ENCODE peak calls at places on chromosomes 5 and 9, in eight cellular contexts. I is stimulated activated CD8-positive, alpha-beta memory T cell treated with anti-CD3 and anti-CD28 coated beads, Interleukin-4, amount 100 ng/mL, for 48 hours; A is WTC11; J is pancreas; X is CD4-positive, alpha-beta T cell; Q is epithelial cell of esophagus; L is H54; D is stimulated activated CD4-positive, alpha-beta T cell treated with anti-CD3 and anti-CD28 coated beads, Interleukin-2, amount 100 ng/mL, for 24 hours. B is an unnamed sample.

GRCh38 chr5:40626834-40627233 is 52.9 kb upstream of the PTGER4 start:
- DNase-seq in I (no peak), A (no peak), J (no peak), X (no peak), Q (no peak), L (no peak), D (no peak), B (no peak)

GRCh38 chr5:170216262-170216864 is 16.4 kb upstream of the C5orf58 start:
- DNase-seq in I (no peak), A (peak), J (no peak), X (no peak), Q (peak), L (peak), D (no peak), B (peak)

GRCh38 chr9:120306088-120306487 is 273.9 kb downstream of the CDK5RAP2 start:
- DNase-seq in I (no peak), A (no peak), J (no peak), X (no peak), Q (no peak), L (no peak), D (no peak), B (no peak)

GRCh38 chr5:152443935-152444334 is 38.9 kb upstream of the NMUR2 start:
- DNase-seq in I (no peak), A (no peak), J (no peak), X (no peak), Q (no peak), L (no peak), D (no peak), B (no peak)

GRCh38 chr9:134477927-134478326 is 151.7 kb downstream of the RXRA start:
- DNase-seq in I (no peak), A (no peak), J (no peak), X (no peak), Q (no peak), L (no peak), D (no peak), B (no peak)

GRCh38 chr5:137090151-137090550 is 409.0 kb downstream of the SPOCK1 start:
- DNase-seq in I (no peak), A (no peak), J (no peak), X (no peak), Q (no peak), L (no peak), D (no peak), B (no peak)

GRCh38 chr9:89007041-89007440 is 15.8 kb downstream of the S1PR3 start:
- DNase-seq in I (no peak), A (no peak), J (no peak), X (no peak), Q (no peak), L (no peak), D (no peak), B (no peak)

GRCh38 chr5:36240779-36241635 is 718 bp downstream of the NADK2 start:
- DNase-seq in I (peak), A (peak), J (peak), X (no peak), Q (peak), L (peak), D (peak), B (no peak)

GRCh38 chr5:107501965-107502691 is 168.6 kb downstream of the EFNA5 start:
- DNase-seq in I (no peak), A (no peak), J (no peak), X (no peak), Q (peak), L (peak), D (no peak), B (no peak)

GRCh38 chr5:111942214-111942613 is 185.2 kb upstream of the NREP start:
- DNase-seq in I (no peak), A (no peak), J (no peak), X (no peak), Q (no peak), L (no peak), D (no peak), B (no peak)

GRCh38 chr9:134830126-134830525 is 50.5 kb upstream of the FCN2 start:
- DNase-seq in I (no peak), A (no peak), J (no peak), X (no peak), Q (no peak), L (no peak), D (no peak), B (no peak)

GRCh38 chr5:159163700-159164044 is 45.7 kb downstream of the RNF145 start:
- DNase-seq in I (no peak), A (no peak), J (no peak), X (no peak), Q (no peak), L (no peak), D (no peak), B (no peak)

GRCh38 chr5:170791325-170791954 is 7.9 kb downstream of the GABRP start:
- DNase-seq in I (peak), A (peak), J (peak), X (peak), Q (peak), L (peak), D (no peak), B (peak)

GRCh38 chr5:159905496-159905895 is 10.8 kb upstream of the ADRA1B start:
- DNase-seq in I (no peak), A (no peak), J (no peak), X (no peak), Q (peak), L (peak), D (no peak), B (peak)

B was measured in skeletal muscle cell.